ENCODE peak calls at places on chromosome 19, in four cellular contexts. One of them, this sample, is unnamed.

GRCh38 chr19:28331596-28331995 is 881.4 kb downstream of the UQCRFS1 start:
- DNase-seq in foreskin fibroblast: no peak
- DNase-seq in CD8-positive, alpha-beta T cell: no peak
- DNase-seq in astrocyte of the cerebellum: no peak
- DNase-seq in this sample: no peak

GRCh38 chr19:16263115-16263839 is 61.3 kb upstream of the KLF2 start:
- DNase-seq in foreskin fibroblast: no peak
- DNase-seq in CD8-positive, alpha-beta T cell: no peak
- DNase-seq in astrocyte of the cerebellum: no peak
- DNase-seq in this sample: no peak

GRCh38 chr19:49182848-49183375 is 25.3 kb downstream of the TRPM4 start:
- DNase-seq in foreskin fibroblast: no peak
- DNase-seq in CD8-positive, alpha-beta T cell: no peak
- DNase-seq in astrocyte of the cerebellum: no peak
- DNase-seq in this sample: no peak

GRCh38 chr19:41328818-41329220 is 18.8 kb downstream of the CCDC97 start:
- DNase-seq in foreskin fibroblast: no peak
- DNase-seq in CD8-positive, alpha-beta T cell: no peak
- DNase-seq in astrocyte of the cerebellum: no peak
- DNase-seq in this sample: no peak

GRCh38 chr19:50858896-50859295 is 4.2 kb downstream of the KLK3 start:
- DNase-seq in foreskin fibroblast: no peak
- DNase-seq in CD8-positive, alpha-beta T cell: no peak
- DNase-seq in astrocyte of the cerebellum: no peak
- DNase-seq in this sample: no peak

GRCh38 chr19:37989855-37990254 is 82.8 kb downstream of the SIPA1L3 start:
- DNase-seq in foreskin fibroblast: no peak
- DNase-seq in CD8-positive, alpha-beta T cell: no peak
- DNase-seq in astrocyte of the cerebellum: no peak
- DNase-seq in this sample: no peak

GRCh38 chr19:23787106-23787505 is 28.4 kb upstream of the ZNF681 start:
- DNase-seq in foreskin fibroblast: no peak
- DNase-seq in CD8-positive, alpha-beta T cell: no peak
- DNase-seq in astrocyte of the cerebellum: no peak
- DNase-seq in this sample: no peak

GRCh38 chr19:10402441-10403038 is 802 bp downstream of the CDC37 start:
- DNase-seq in foreskin fibroblast: no peak
- DNase-seq in CD8-positive, alpha-beta T cell: no peak
- DNase-seq in astrocyte of the cerebellum: no peak
- DNase-seq in this sample: no peak

GRCh38 chr19:45753548-45753947 is 15.5 kb downstream of the SIX5 start:
- DNase-seq in foreskin fibroblast: no peak
- DNase-seq in CD8-positive, alpha-beta T cell: no peak
- DNase-seq in astrocyte of the cerebellum: no peak
- DNase-seq in this sample: no peak

GRCh38 chr19:7766535-7766934 is 3.5 kb downstream of the CLEC4M start:
- DNase-seq in foreskin fibroblast: no peak
- DNase-seq in CD8-positive, alpha-beta T cell: no peak
- DNase-seq in astrocyte of the cerebellum: no peak
- DNase-seq in this sample: no peak

GRCh38 chr19:7759156-7759555 is 3.9 kb upstream of the CLEC4M start:
- DNase-seq in foreskin fibroblast: no peak
- DNase-seq in CD8-positive, alpha-beta T cell: no peak
- DNase-seq in astrocyte of the cerebellum: no peak
- DNase-seq in this sample: no peak

GRCh38 chr19:7762719-7763293 is at the start of gene CLEC4M:
- DNase-seq in foreskin fibroblast: no peak
- DNase-seq in CD8-positive, alpha-beta T cell: no peak
- DNase-seq in astrocyte of the cerebellum: no peak
- DNase-seq in this sample: no peak

GRCh38 chr19:7767487-7767886 is 4.4 kb downstream of the CLEC4M start:
- DNase-seq in foreskin fibroblast: no peak
- DNase-seq in CD8-positive, alpha-beta T cell: no peak
- DNase-seq in astrocyte of the cerebellum: no peak
- DNase-seq in this sample: no peak

DNA sequence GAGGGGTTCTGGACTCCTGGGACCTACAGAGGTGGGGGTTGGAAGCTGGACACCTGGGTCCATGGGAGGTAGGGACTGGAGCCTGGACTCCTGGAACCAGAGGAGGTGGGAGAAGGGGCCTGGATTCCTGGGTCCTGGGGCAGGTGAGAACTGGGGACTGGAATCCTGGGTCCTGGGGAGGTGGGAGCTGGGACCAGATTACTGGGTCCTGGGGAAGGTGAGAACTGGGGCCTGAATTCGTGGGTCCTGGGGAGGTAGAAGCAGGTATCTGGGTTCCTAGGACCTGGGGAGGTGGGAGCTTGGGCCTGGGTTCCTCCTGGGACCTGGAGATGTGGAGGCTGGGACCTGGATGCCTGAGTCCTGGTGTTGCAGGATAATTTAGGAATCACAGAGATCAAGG is 653 bp downstream of the CLEC4M start:
- DNase-seq in foreskin fibroblast: no peak
- DNase-seq in CD8-positive, alpha-beta T cell: no peak
- DNase-seq in astrocyte of the cerebellum: no peak
- DNase-seq in this sample: no peak
- H3K4me3 ChIP-seq in foreskin fibroblast: no peak overlapping the region
- H3K4me3 ChIP-seq in CD8-positive, alpha-beta T cell: no peak overlapping the region
- H3K4me3 ChIP-seq in astrocyte of the cerebellum: no peak overlapping the region
- H3K4me3 ChIP-seq in this sample: no peak overlapping the region

GRCh38 chr19:20279516-20279915 is 112.5 kb downstream of the ZNF486 start:
- DNase-seq in foreskin fibroblast: no peak
- DNase-seq in CD8-positive, alpha-beta T cell: no peak
- DNase-seq in astrocyte of the cerebellum: no peak
- DNase-seq in this sample: no peak

GRCh38 chr19:20273951-20274578 is 107.1 kb downstream of the ZNF486 start:
- DNase-seq in foreskin fibroblast: no peak
- DNase-seq in CD8-positive, alpha-beta T cell: no peak
- DNase-seq in astrocyte of the cerebellum: no peak
- DNase-seq in this sample: no peak

GRCh38 chr19:20276011-20276738 is 109.2 kb downstream of the ZNF486 start:
- DNase-seq in foreskin fibroblast: no peak
- DNase-seq in CD8-positive, alpha-beta T cell: no peak
- DNase-seq in astrocyte of the cerebellum: no peak
- DNase-seq in this sample: no peak

GRCh38 chr19:20273376-20273775 is 106.4 kb downstream of the ZNF486 start:
- DNase-seq in foreskin fibroblast: no peak
- DNase-seq in CD8-positive, alpha-beta T cell: no peak
- DNase-seq in astrocyte of the cerebellum: no peak
- DNase-seq in this sample: no peak

DNA sequence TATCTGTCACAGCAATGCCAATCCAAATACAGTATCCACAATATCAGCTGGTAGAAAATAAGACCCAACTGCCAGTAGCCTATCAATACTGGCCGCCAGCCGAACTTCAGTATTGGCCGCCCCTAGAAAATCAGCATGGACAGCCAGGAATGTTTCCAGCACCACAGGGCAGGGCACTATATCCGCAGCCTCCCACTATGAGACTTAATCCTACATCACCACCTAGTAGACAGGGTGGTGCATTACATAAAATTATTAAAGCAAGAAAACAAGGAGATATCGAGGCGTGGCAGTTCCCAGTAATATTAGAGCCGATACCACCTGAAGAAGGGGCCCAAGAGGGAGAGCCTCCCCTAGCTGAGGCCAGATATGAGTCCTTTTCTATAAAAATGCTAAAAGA is 111.3 kb downstream of the ZNF486 start:
- DNase-seq in foreskin fibroblast: peak; percentile 14
- DNase-seq in CD8-positive, alpha-beta T cell: no peak
- DNase-seq in astrocyte of the cerebellum: no peak
- DNase-seq in this sample: no peak
- TF ChIP-seq CTCF in foreskin fibroblast: no peak
- TF ChIP-seq CTCF in CD8-positive, alpha-beta T cell: no peak
- TF ChIP-seq CTCF in astrocyte of the cerebellum: no peak
- TF ChIP-seq CTCF in this sample: no peak

GRCh38 chr19:30439271-30439750 is 67.1 kb downstream of the ZNF536 start:
- DNase-seq in foreskin fibroblast: no peak
- DNase-seq in CD8-positive, alpha-beta T cell: no peak
- DNase-seq in astrocyte of the cerebellum: no peak
- DNase-seq in this sample: no peak

GRCh38 chr19:30431591-30431990 is 59.4 kb downstream of the ZNF536 start:
- DNase-seq in foreskin fibroblast: no peak
- DNase-seq in CD8-positive, alpha-beta T cell: no peak
- DNase-seq in astrocyte of the cerebellum: no peak
- DNase-seq in this sample: no peak

GRCh38 chr19:30437869-30438268 is 65.7 kb downstream of the ZNF536 start:
- DNase-seq in foreskin fibroblast: no peak
- DNase-seq in CD8-positive, alpha-beta T cell: no peak
- DNase-seq in astrocyte of the cerebellum: no peak
- DNase-seq in this sample: no peak

GRCh38 chr19:30430206-30430734 is 58.1 kb downstream of the ZNF536 start:
- DNase-seq in foreskin fibroblast: no peak
- DNase-seq in CD8-positive, alpha-beta T cell: no peak
- DNase-seq in astrocyte of the cerebellum: no peak
- DNase-seq in this sample: no peak

GRCh38 chr19:30434797-30435594 is 62.8 kb downstream of the ZNF536 start:
- DNase-seq in foreskin fibroblast: no peak
- DNase-seq in CD8-positive, alpha-beta T cell: no peak
- DNase-seq in astrocyte of the cerebellum: no peak
- DNase-seq in this sample: no peak
- H3K4me3 ChIP-seq in foreskin fibroblast: no peak overlapping the region
- H3K4me3 ChIP-seq in CD8-positive, alpha-beta T cell: no peak overlapping the region
- H3K4me3 ChIP-seq in astrocyte of the cerebellum: no peak overlapping the region
- H3K4me3 ChIP-seq in this sample: no peak overlapping the region

DNA sequence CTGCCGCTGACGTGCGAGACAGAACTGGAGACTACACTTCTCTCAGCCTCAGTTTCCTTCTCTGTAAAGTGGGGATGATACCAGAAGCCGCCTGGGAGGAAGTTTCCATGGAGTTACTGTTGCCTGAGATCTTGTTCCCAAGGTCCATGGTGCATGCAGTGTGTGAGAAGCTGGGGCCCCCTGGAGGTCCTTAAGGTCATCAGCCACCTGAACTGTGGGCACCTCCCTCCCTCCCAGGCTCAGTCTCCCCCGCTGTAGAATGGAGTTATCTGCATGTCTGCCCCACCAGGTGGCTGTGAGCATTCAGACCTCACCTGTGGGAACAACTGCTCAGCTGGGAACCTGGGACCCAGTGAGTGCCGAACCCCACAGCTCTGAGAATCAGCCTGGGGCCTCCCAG is 2.7 kb downstream of the CRX start:
- DNase-seq in foreskin fibroblast: no peak
- DNase-seq in CD8-positive, alpha-beta T cell: no peak
- DNase-seq in astrocyte of the cerebellum: no peak
- DNase-seq in this sample: no peak
- TF ChIP-seq CTCF in foreskin fibroblast: no peak
- TF ChIP-seq CTCF in CD8-positive, alpha-beta T cell: no peak
- TF ChIP-seq CTCF in astrocyte of the cerebellum: no peak
- TF ChIP-seq CTCF in this sample: no peak

DNA sequence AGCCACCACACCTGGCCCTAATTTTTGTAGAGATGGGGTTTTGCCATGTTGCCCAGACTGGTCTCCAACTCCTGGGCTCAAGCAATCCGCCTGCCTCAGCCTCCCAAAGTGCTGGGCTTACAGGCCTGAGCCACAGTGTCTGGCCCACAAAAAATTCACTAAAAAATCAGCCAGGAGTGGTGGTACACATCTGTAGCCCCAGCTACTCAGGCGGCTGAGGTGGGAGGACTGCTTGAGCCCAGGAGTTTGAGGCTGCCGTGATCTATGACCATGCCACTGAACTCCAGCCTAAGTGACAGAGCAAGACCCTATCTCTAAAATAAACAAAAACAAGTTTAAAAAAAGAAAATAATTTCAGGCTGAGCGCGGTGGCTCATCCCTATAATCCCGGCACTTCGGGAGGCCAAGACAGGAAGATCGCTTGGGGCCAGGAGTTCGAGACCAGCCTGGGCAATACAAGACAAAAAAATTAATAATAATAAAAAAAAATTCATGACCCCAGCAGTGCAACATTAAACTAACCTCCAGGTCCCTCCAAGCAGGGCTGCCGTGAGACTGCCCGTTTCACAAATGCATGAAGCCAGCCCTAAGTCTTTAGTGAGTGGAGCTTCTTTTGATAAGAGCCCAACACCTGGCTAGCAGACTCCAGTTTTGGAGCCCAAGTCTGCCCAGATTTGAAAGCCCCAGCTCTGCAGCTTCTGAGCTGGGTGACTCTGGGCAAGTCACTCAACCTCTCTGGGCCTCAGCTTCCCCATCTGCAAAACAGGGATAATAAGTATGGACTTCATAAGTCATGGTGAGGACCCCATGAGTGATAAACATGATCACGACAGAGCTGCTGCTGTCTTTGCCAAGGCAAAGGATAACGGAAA is 38.6 kb upstream of the NANOS3 start:
- DNase-seq in foreskin fibroblast: no peak
- DNase-seq in CD8-positive, alpha-beta T cell: no peak
- DNase-seq in astrocyte of the cerebellum: no peak
- DNase-seq in this sample: no peak
- H3K4me3 ChIP-seq in foreskin fibroblast: peak overlapping the region; percentile 83
- H3K4me3 ChIP-seq in CD8-positive, alpha-beta T cell: peak overlapping the region; percentile 62
- H3K4me3 ChIP-seq in astrocyte of the cerebellum: peak overlapping the region; percentile 75
- H3K4me3 ChIP-seq in this sample: peak overlapping the region; percentile 97